ENCODE peak calls at places on chromosomes 12 and 14, in nine cellular contexts. One of them, this sample, is unnamed.

GRCh38 chr12:117486840-117487659 is 125.6 kb upstream of the NOS1 start:
- DNase-seq in IMR-90: no peak
- DNase-seq in vagina: no peak
- DNase-seq in ovary: no peak
- DNase-seq in Peyer's patch: no peak
- DNase-seq in A549: peak
- DNase-seq in thyroid gland: peak
- DNase-seq in heart left ventricle: no peak
- DNase-seq in transverse colon: no peak
- DNase-seq in this sample: peak

GRCh38 chr12:24470050-24470449 is 478.9 kb downstream of the BCAT1 start:
- DNase-seq in IMR-90: peak
- DNase-seq in vagina: no peak
- DNase-seq in ovary: no peak
- DNase-seq in Peyer's patch: no peak
- DNase-seq in A549: no peak
- DNase-seq in thyroid gland: no peak
- DNase-seq in heart left ventricle: no peak
- DNase-seq in transverse colon: no peak
- DNase-seq in this sample: no peak

GRCh38 chr14:51395361-51395849 is 155.4 kb downstream of the TMX1 start:
- DNase-seq in IMR-90: peak
- DNase-seq in vagina: peak
- DNase-seq in ovary: peak
- DNase-seq in Peyer's patch: no peak
- DNase-seq in A549: peak
- DNase-seq in thyroid gland: peak
- DNase-seq in heart left ventricle: peak
- DNase-seq in transverse colon: peak
- DNase-seq in this sample: no peak

GRCh38 chr12:104351023-104351983 is 47.8 kb downstream of the EID3 start:
- DNase-seq in IMR-90: no peak
- DNase-seq in vagina: peak
- DNase-seq in ovary: no peak
- DNase-seq in Peyer's patch: no peak
- DNase-seq in A549: no peak
- DNase-seq in thyroid gland: no peak
- DNase-seq in heart left ventricle: no peak
- DNase-seq in transverse colon: no peak
- DNase-seq in this sample: no peak

GRCh38 chr12:100986595-100987547 is 192.3 kb downstream of the ANO4 start:
- DNase-seq in IMR-90: peak
- DNase-seq in vagina: no peak
- DNase-seq in ovary: peak
- DNase-seq in Peyer's patch: no peak
- DNase-seq in A549: no peak
- DNase-seq in thyroid gland: no peak
- DNase-seq in heart left ventricle: no peak
- DNase-seq in transverse colon: no peak
- DNase-seq in this sample: no peak

GRCh38 chr12:104223599-104224168 is 8.1 kb downstream of the TXNRD1 start:
- DNase-seq in IMR-90: no peak
- DNase-seq in vagina: no peak
- DNase-seq in ovary: no peak
- DNase-seq in Peyer's patch: no peak
- DNase-seq in A549: peak
- DNase-seq in thyroid gland: peak
- DNase-seq in heart left ventricle: no peak
- DNase-seq in transverse colon: no peak
- DNase-seq in this sample: no peak

GRCh38 chr12:96263449-96263902 is 69.3 kb downstream of the ELK3 start:
- DNase-seq in IMR-90: peak
- DNase-seq in vagina: no peak
- DNase-seq in ovary: no peak
- DNase-seq in Peyer's patch: no peak
- DNase-seq in A549: peak
- DNase-seq in thyroid gland: no peak
- DNase-seq in heart left ventricle: no peak
- DNase-seq in transverse colon: no peak
- DNase-seq in this sample: peak

GRCh38 chr12:31702047-31702446 is 26.8 kb downstream of the AMN1 start:
- DNase-seq in IMR-90: peak
- DNase-seq in vagina: no peak
- DNase-seq in ovary: no peak
- DNase-seq in Peyer's patch: no peak
- DNase-seq in A549: peak
- DNase-seq in thyroid gland: no peak
- DNase-seq in heart left ventricle: no peak
- DNase-seq in transverse colon: no peak
- DNase-seq in this sample: no peak

GRCh38 chr14:54902521-54903420 is at the start of gene GCH1:
- DNase-seq in IMR-90: peak
- DNase-seq in vagina: no peak
- DNase-seq in ovary: peak
- DNase-seq in Peyer's patch: peak
- DNase-seq in A549: peak
- DNase-seq in thyroid gland: peak
- DNase-seq in heart left ventricle: peak
- DNase-seq in transverse colon: peak
- DNase-seq in this sample: peak

GRCh38 chr14:58747181-58747580 is 109.4 kb downstream of the DACT1 start:
- DNase-seq in IMR-90: peak
- DNase-seq in vagina: no peak
- DNase-seq in ovary: peak
- DNase-seq in Peyer's patch: no peak
- DNase-seq in A549: peak
- DNase-seq in thyroid gland: peak
- DNase-seq in heart left ventricle: no peak
- DNase-seq in transverse colon: peak
- DNase-seq in this sample: no peak

GRCh38 chr14:71574976-71575375 is 357.3 kb upstream of the RGS6 start:
- DNase-seq in IMR-90: peak
- DNase-seq in vagina: no peak
- DNase-seq in ovary: no peak
- DNase-seq in Peyer's patch: no peak
- DNase-seq in A549: peak
- DNase-seq in thyroid gland: peak
- DNase-seq in heart left ventricle: no peak
- DNase-seq in transverse colon: no peak
- DNase-seq in this sample: no peak

GRCh38 chr14:104860414-104860813 is 4.7 kb upstream of the CEP170B start:
- DNase-seq in IMR-90: no peak
- DNase-seq in vagina: no peak
- DNase-seq in ovary: peak
- DNase-seq in Peyer's patch: no peak
- DNase-seq in A549: no peak
- DNase-seq in thyroid gland: no peak
- DNase-seq in heart left ventricle: no peak
- DNase-seq in transverse colon: peak
- DNase-seq in this sample: peak

GRCh38 chr12:1519642-1520041 is 74.7 kb downstream of the FBXL14 start:
- DNase-seq in IMR-90: no peak
- DNase-seq in vagina: no peak
- DNase-seq in ovary: peak
- DNase-seq in Peyer's patch: no peak
- DNase-seq in A549: no peak
- DNase-seq in thyroid gland: no peak
- DNase-seq in heart left ventricle: no peak
- DNase-seq in transverse colon: no peak
- DNase-seq in this sample: no peak

GRCh38 chr12:129550353-129550752 is 353.5 kb downstream of the TMEM132D start:
- DNase-seq in IMR-90: no peak
- DNase-seq in vagina: no peak
- DNase-seq in ovary: no peak
- DNase-seq in Peyer's patch: no peak
- DNase-seq in A549: no peak
- DNase-seq in thyroid gland: no peak
- DNase-seq in heart left ventricle: no peak
- DNase-seq in transverse colon: peak
- DNase-seq in this sample: no peak

GRCh38 chr14:104993808-104994591 is 8.4 kb downstream of the CLBA1 start:
- DNase-seq in IMR-90: no peak
- DNase-seq in vagina: no peak
- DNase-seq in ovary: no peak
- DNase-seq in Peyer's patch: no peak
- DNase-seq in A549: no peak
- DNase-seq in thyroid gland: no peak
- DNase-seq in heart left ventricle: no peak
- DNase-seq in transverse colon: no peak
- DNase-seq in this sample: no peak

GRCh38 chr12:14896477-14897184 is 11.0 kb upstream of the MGP start:
- DNase-seq in IMR-90: peak
- DNase-seq in vagina: no peak
- DNase-seq in ovary: no peak
- DNase-seq in Peyer's patch: no peak
- DNase-seq in A549: no peak
- DNase-seq in thyroid gland: no peak
- DNase-seq in heart left ventricle: no peak
- DNase-seq in transverse colon: no peak
- DNase-seq in this sample: no peak

GRCh38 chr14:96639550-96639949 is 137.4 kb downstream of the PAPOLA start:
- DNase-seq in IMR-90: no peak
- DNase-seq in vagina: no peak
- DNase-seq in ovary: no peak
- DNase-seq in Peyer's patch: no peak
- DNase-seq in A549: no peak
- DNase-seq in thyroid gland: no peak
- DNase-seq in heart left ventricle: no peak
- DNase-seq in transverse colon: no peak
- DNase-seq in this sample: no peak

GRCh38 chr12:74412607-74413230 is 124.9 kb upstream of the ATXN7L3B start:
- DNase-seq in IMR-90: peak
- DNase-seq in vagina: no peak
- DNase-seq in ovary: no peak
- DNase-seq in Peyer's patch: no peak
- DNase-seq in A549: peak
- DNase-seq in thyroid gland: no peak
- DNase-seq in heart left ventricle: no peak
- DNase-seq in transverse colon: no peak
- DNase-seq in this sample: no peak

DNA sequence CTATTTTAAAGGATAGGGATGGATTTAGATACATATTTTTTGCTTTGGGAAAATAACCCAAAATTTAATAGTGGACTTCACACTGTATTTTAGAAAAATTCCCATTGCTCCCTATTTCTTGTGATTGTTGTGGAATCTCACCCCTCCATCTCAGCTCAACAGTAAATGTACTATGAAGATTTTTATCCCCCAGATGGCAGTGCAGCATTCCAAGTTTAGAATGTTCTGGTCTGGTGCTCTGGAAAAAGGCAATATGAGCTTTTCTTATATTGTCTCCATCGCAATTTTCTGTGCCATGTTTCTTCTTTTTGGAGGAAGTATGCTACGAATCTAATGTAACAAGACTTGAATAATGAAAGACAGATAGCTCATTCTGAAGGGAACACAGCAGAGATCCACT is 471.7 kb upstream of the SYT1 start:
- DNase-seq in IMR-90: peak
- DNase-seq in vagina: no peak
- DNase-seq in ovary: no peak
- DNase-seq in Peyer's patch: no peak
- DNase-seq in A549: peak
- DNase-seq in thyroid gland: no peak
- DNase-seq in heart left ventricle: no peak
- DNase-seq in transverse colon: no peak
- DNase-seq in this sample: no peak
- TF ChIP-seq CTCF in IMR-90: peak
- TF ChIP-seq CTCF in vagina: no peak
- TF ChIP-seq CTCF in ovary: peak
- TF ChIP-seq CTCF in Peyer's patch: no peak
- TF ChIP-seq CTCF in A549: peak
- TF ChIP-seq CTCF in thyroid gland: no peak
- TF ChIP-seq CTCF in heart left ventricle: no peak
- TF ChIP-seq CTCF in transverse colon: no peak
- TF ChIP-seq CTCF in this sample: peak

GRCh38 chr14:24291446-24292117 is 8.0 kb downstream of the DHRS1 start:
- DNase-seq in IMR-90: no peak
- DNase-seq in vagina: no peak
- DNase-seq in ovary: no peak
- DNase-seq in Peyer's patch: no peak
- DNase-seq in A549: no peak
- DNase-seq in thyroid gland: no peak
- DNase-seq in heart left ventricle: no peak
- DNase-seq in transverse colon: no peak
- DNase-seq in this sample: no peak

GRCh38 chr14:24293525-24293924 is 6.1 kb downstream of the DHRS1 start:
- DNase-seq in IMR-90: no peak
- DNase-seq in vagina: no peak
- DNase-seq in ovary: no peak
- DNase-seq in Peyer's patch: no peak
- DNase-seq in A549: no peak
- DNase-seq in thyroid gland: no peak
- DNase-seq in heart left ventricle: no peak
- DNase-seq in transverse colon: no peak
- DNase-seq in this sample: no peak

GRCh38 chr14:24292118-24292807 is 7.3 kb downstream of the DHRS1 start:
- DNase-seq in IMR-90: no peak
- DNase-seq in vagina: no peak
- DNase-seq in ovary: no peak
- DNase-seq in Peyer's patch: no peak
- DNase-seq in A549: no peak
- DNase-seq in thyroid gland: no peak
- DNase-seq in heart left ventricle: no peak
- DNase-seq in transverse colon: no peak
- DNase-seq in this sample: no peak

GRCh38 chr14:24289649-24290283 is 9.8 kb downstream of the DHRS1 start:
- DNase-seq in IMR-90: no peak
- DNase-seq in vagina: no peak
- DNase-seq in ovary: no peak
- DNase-seq in Peyer's patch: no peak
- DNase-seq in A549: no peak
- DNase-seq in thyroid gland: no peak
- DNase-seq in heart left ventricle: no peak
- DNase-seq in transverse colon: no peak
- DNase-seq in this sample: no peak

GRCh38 chr14:24290746-24291145 is 8.8 kb downstream of the DHRS1 start:
- DNase-seq in IMR-90: no peak
- DNase-seq in vagina: no peak
- DNase-seq in ovary: no peak
- DNase-seq in Peyer's patch: no peak
- DNase-seq in A549: no peak
- DNase-seq in thyroid gland: no peak
- DNase-seq in heart left ventricle: no peak
- DNase-seq in transverse colon: no peak
- DNase-seq in this sample: no peak
- TF ChIP-seq POLR2A in IMR-90: no peak
- TF ChIP-seq POLR2A in vagina: no peak
- TF ChIP-seq POLR2A in ovary: no peak
- TF ChIP-seq POLR2A in Peyer's patch: no peak
- TF ChIP-seq POLR2A in A549: no peak
- TF ChIP-seq POLR2A in thyroid gland: no peak
- TF ChIP-seq POLR2A in heart left ventricle: no peak
- TF ChIP-seq POLR2A in transverse colon: no peak
- TF ChIP-seq POLR2A in this sample: no peak

GRCh38 chr14:32567543-32568384 is 238.7 kb downstream of the AKAP6 start:
- DNase-seq in IMR-90: peak
- DNase-seq in vagina: no peak
- DNase-seq in ovary: no peak
- DNase-seq in Peyer's patch: no peak
- DNase-seq in A549: no peak
- DNase-seq in thyroid gland: no peak
- DNase-seq in heart left ventricle: no peak
- DNase-seq in transverse colon: no peak
- DNase-seq in this sample: no peak
- H3K27ac ChIP-seq in IMR-90: peak
- H3K27ac ChIP-seq in vagina: no peak
- H3K27ac ChIP-seq in ovary: no peak
- H3K27ac ChIP-seq in Peyer's patch: no peak
- H3K27ac ChIP-seq in A549: no peak
- H3K27ac ChIP-seq in thyroid gland: no peak
- H3K27ac ChIP-seq in heart left ventricle: no peak
- H3K27ac ChIP-seq in transverse colon: no peak
- H3K27ac ChIP-seq in this sample: peak

GRCh38 chr14:101195309-101195724 is 291.8 kb upstream of the RTL1 start:
- DNase-seq in IMR-90: no peak
- DNase-seq in vagina: peak
- DNase-seq in ovary: peak
- DNase-seq in Peyer's patch: no peak
- DNase-seq in A549: no peak
- DNase-seq in thyroid gland: no peak
- DNase-seq in heart left ventricle: no peak
- DNase-seq in transverse colon: no peak
- DNase-seq in this sample: no peak
- TF ChIP-seq CTCF in IMR-90: no peak
- TF ChIP-seq CTCF in vagina: no peak
- TF ChIP-seq CTCF in ovary: no peak
- TF ChIP-seq CTCF in Peyer's patch: no peak
- TF ChIP-seq CTCF in A549: no peak
- TF ChIP-seq CTCF in thyroid gland: no peak
- TF ChIP-seq CTCF in heart left ventricle: no peak
- TF ChIP-seq CTCF in transverse colon: no peak
- TF ChIP-seq CTCF in this sample: no peak